ENCODE peak calls at places on chromosomes 13 and 19, in seven cellular contexts. V is activated naive CD8-positive, alpha-beta T cell treated with anti-CD3 and anti-CD28 coated beads, Interleukin-2, amount 50 U/mL, for 24 hours; Y is adipocyte; G is T-cell; F is posterior vena cava; Q is heart left ventricle; U is GM12892. M is an unnamed sample.

GRCh38 chr19:30881986-30882385 is 467.2 kb downstream of the TSHZ3 start:
- DNase-seq in V (no peak), Y (no peak), G (no peak), F (no peak), Q (peak), U (no peak), M (peak)

GRCh38 chr19:5445667-5446066 is 9.6 kb upstream of the ZNRF4 start:
- DNase-seq in V (no peak), Y (no peak), G (no peak), F (no peak), Q (no peak), U (no peak), M (no peak)

GRCh38 chr13:44770951-44771350 is 194.8 kb upstream of the TSC22D1 start:
- DNase-seq in V (no peak), Y (no peak), G (no peak), F (no peak), Q (no peak), U (no peak), M (no peak)

GRCh38 chr13:102326381-102327118 is 75.3 kb downstream of the FGF14 start:
- DNase-seq in V (no peak), Y (no peak), G (no peak), F (no peak), Q (no peak), U (no peak), M (no peak)

GRCh38 chr19:35208121-35208520 is 20.4 kb downstream of the FAM187B start:
- DNase-seq in V (no peak), Y (no peak), G (no peak), F (no peak), Q (no peak), U (no peak), M (no peak)

GRCh38 chr19:17266589-17266974 is 661 bp upstream of the BABAM1 start:
- DNase-seq in V (no peak), Y (no peak), G (no peak), F (no peak), Q (no peak), U (no peak), M (no peak)

GRCh38 chr19:49213791-49214190 is 56.2 kb downstream of the TRPM4 start:
- DNase-seq in V (no peak), Y (no peak), G (no peak), F (no peak), Q (no peak), U (no peak), M (peak)

GRCh38 chr13:34207334-34207733 is 389.4 kb downstream of the RFC3 start:
- DNase-seq in V (no peak), Y (peak), G (no peak), F (no peak), Q (peak), U (no peak), M (no peak)

GRCh38 chr13:44578064-44578394 is 1.9 kb upstream of the TSC22D1 start:
- DNase-seq in V (no peak), Y (peak), G (no peak), F (no peak), Q (no peak), U (no peak), M (no peak)

M was measured in H9.